ENCODE peak calls at places on chromosomes 6 and 20, in four cellular contexts. F, I, T and N are unnamed samples.

GRCh38 chr6:105258816-105259215 is 79.0 kb upstream of the POPDC3 start:
- DNase-seq in I (no peak), F (no peak), T (no peak), N (no peak)

GRCh38 chr6:21133902-21134301 is 459.6 kb upstream of the SOX4 start:
- DNase-seq in F (no peak), T (no peak), I (no peak), N (no peak)

GRCh38 chr20:29319725-29320124 is 1937.7 kb upstream of the DEFB115 start:
- DNase-seq in F (no peak), T (no peak), I (no peak), N (no peak)

GRCh38 chr6:49264909-49265308 is 198.1 kb downstream of the MMUT start:
- DNase-seq in T (no peak), I (no peak), F (no peak), N (no peak)

GRCh38 chr6:56549014-56549413 is 93.7 kb downstream of the DST start:
- DNase-seq in T (no peak), F (no peak), I (no peak), N (no peak)

GRCh38 chr6:56378966-56379608 is 131.7 kb upstream of the COL21A1 start:
- DNase-seq in T (no peak), F (no peak), I (no peak), N (no peak)

GRCh38 chr6:132344811-132345210 is 56.5 kb downstream of the MOXD1 start:
- DNase-seq in T (no peak), F (no peak), I (no peak), N (no peak)

GRCh38 chr6:43803783-43804549 is 34.0 kb downstream of the VEGFA start:
- DNase-seq in I (no peak), F (no peak), T (peak), N (no peak)

GRCh38 chr6:18340781-18341551 is 46.2 kb upstream of the RNF144B start:
- DNase-seq in T (no peak), F (no peak), I (no peak), N (no peak)
- H3K27ac ChIP-seq in T (no peak), F (no peak), I (no peak), N (no peak)

GRCh38 chr20:63430891-63431290 is 41.6 kb downstream of the KCNQ2 start:
- DNase-seq in T (no peak), F (no peak), I (no peak), N (no peak)
- H3K4me3 ChIP-seq in T (no peak), F (no peak), I (no peak), N (no peak)

GRCh38 chr6:81752084-81752968 is at the start of gene TENT5A:
- DNase-seq in T (peak), F (peak), I (peak), N (peak)
- TF ChIP-seq POLR2A in T (peak), F (peak), I (peak), N (peak)

DNA sequence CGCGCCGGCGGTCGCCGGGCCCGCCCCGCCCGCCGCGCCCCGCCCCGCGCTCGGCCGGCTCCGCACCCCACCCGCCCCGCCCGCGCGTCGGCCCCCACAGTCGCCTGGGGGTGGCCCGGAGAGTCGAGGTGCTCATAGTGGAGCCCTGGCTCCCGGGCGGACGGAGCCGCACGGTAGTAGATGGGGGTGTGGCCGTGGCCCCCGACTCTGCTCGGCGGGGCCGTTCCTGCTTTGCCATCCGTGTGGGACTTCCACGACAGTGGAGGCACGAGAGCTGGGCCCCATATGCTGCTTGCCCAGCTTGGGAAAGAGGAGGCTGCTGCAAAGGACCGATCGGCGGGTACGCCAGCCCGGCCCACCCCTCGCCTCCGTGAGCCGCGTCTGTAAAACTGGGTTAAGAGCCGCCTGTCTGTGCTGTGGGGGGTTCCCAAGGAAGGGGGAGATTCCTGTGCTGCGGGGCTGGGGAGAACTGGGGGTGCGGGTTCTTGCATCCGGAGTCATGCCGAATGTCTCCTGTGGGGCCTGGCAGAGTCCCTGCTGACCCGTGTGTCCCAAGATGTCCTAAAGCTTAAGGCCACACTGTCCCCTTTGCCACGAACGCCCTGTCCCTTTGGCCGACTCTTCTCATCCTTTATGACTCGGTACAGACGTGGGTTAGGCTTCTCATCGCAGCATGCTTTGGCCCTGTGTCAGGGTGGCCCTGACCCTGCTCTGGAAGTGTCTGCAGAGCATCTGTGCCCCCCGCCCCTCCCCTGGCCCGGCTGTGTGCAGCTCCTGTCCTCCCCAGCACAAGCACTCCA is at the start of gene OPRL1:
- DNase-seq in I (no peak), F (no peak), T (no peak), N (no peak)
- H3K27ac ChIP-seq in I (peak), F (peak), T (peak), N (peak)

DNA sequence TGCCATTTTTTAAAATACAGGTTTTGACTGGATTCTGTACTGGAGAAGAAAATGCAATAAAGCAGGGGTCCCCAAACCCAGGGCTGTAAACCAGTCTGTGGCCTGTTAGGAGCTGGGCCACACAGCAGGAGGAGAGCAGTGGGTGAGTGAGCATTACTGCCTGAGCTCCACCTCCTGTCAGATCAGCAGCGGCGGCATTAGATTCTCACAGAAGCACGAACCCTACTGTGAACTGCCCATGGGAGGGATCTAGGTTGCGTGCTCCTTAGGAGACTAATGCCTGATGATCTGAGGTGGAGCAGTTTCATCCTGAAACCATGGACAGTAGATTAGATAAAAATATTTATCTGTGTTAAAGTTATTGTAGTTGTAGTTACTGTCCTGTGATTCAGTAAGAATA is 21.1 kb upstream of the FBXO9 start:
- DNase-seq in F (no peak), I (no peak), T (no peak), N (no peak)
- H3K4me3 ChIP-seq in F (no peak), I (no peak), T (no peak), N (no peak)